ENCODE peak calls at places on chromosomes 4 and X, in ten cellular contexts. D is GM23338, U is testis, P is cardiac muscle cell, Q is IMR-90, N is tibial nerve, G is transverse colon, V is left ventricle myocardium inferior, O is right atrium auricular region, M is hepatocyte. T is an unnamed sample.

GRCh38 chr4:144449623-144450022 is 196.3 kb upstream of the HHIP start:
- DNase-seq in D (no peak), U (peak), P (peak), Q (no peak), N (peak), G (no peak), V (peak), O (peak), M (peak), T (no peak)

GRCh38 chr4:10625130-10625529 is 59.4 kb downstream of the CLNK start:
- DNase-seq in D (no peak), U (no peak), P (no peak), Q (no peak), N (no peak), G (no peak), V (no peak), O (no peak), M (peak), T (no peak)

GRCh38 chr4:929970-930625 is 2.0 kb downstream of the GAK start:
- DNase-seq in D (no peak), U (no peak), P (no peak), Q (peak), N (no peak), G (no peak), V (no peak), O (no peak), M (no peak), T (no peak)

GRCh38 chr4:125833-126232 is 1.5 kb downstream of the ZNF718 start:
- DNase-seq in D (peak), U (peak), P (no peak), Q (no peak), N (no peak), G (no peak), V (no peak), O (no peak), M (no peak), T (peak)

GRCh38 chrX:17655232-17656034 is 81.9 kb upstream of the SCML1 start:
- DNase-seq in D (peak), U (no peak), P (peak), Q (peak), N (no peak), G (no peak), V (no peak), O (no peak), M (peak), T (no peak)

GRCh38 chr4:77927991-77928925 is 65.6 kb downstream of the MRPL1 start:
- DNase-seq in D (no peak), U (no peak), P (peak), Q (peak), N (no peak), G (peak), V (no peak), O (no peak), M (peak), T (no peak)

GRCh38 chr4:81467672-81467964 is 4.1 kb downstream of the RASGEF1B start:
- DNase-seq in D (no peak), U (no peak), P (no peak), Q (no peak), N (no peak), G (no peak), V (no peak), O (no peak), M (no peak), T (no peak)

GRCh38 chr4:48033825-48034413 is 17.3 kb downstream of the NIPAL1 start:
- DNase-seq in D (peak), U (peak), P (peak), Q (peak), N (no peak), G (peak), V (no peak), O (no peak), M (peak), T (peak)

GRCh38 chr4:168979338-168979737 is 30.7 kb downstream of the CBR4 start:
- DNase-seq in D (no peak), U (no peak), P (no peak), Q (no peak), N (no peak), G (no peak), V (no peak), O (no peak), M (no peak), T (no peak)

GRCh38 chrX:105190252-105190853 is 30.1 kb downstream of the TEX13A start:
- DNase-seq in D (peak), U (peak), P (peak), Q (peak), N (no peak), G (peak), V (no peak), O (no peak), M (peak), T (peak)

GRCh38 chrX:17459596-17459995 is 84.6 kb downstream of the NHS start:
- DNase-seq in D (no peak), U (no peak), P (peak), Q (peak), N (no peak), G (no peak), V (no peak), O (no peak), M (no peak), T (no peak)

GRCh38 chr4:82898322-82899243 is 2.0 kb upstream of the THAP9 start:
- DNase-seq in D (no peak), U (peak), P (peak), Q (peak), N (no peak), G (no peak), V (no peak), O (no peak), M (peak), T (no peak)

GRCh38 chr4:174524242-174524641 is 2.0 kb upstream of the HPGD start:
- DNase-seq in D (no peak), U (no peak), P (no peak), Q (no peak), N (no peak), G (peak), V (no peak), O (no peak), M (peak), T (no peak)

GRCh38 chrX:153903238-153903980 is 1.1 kb upstream of the AVPR2 start:
- DNase-seq in D (no peak), U (no peak), P (no peak), Q (no peak), N (no peak), G (no peak), V (no peak), O (no peak), M (no peak), T (no peak)

GRCh38 chrX:118181030-118181429 is 64.4 kb upstream of the KLHL13 start:
- DNase-seq in D (no peak), U (no peak), P (peak), Q (peak), N (no peak), G (no peak), V (no peak), O (no peak), M (no peak), T (peak)

GRCh38 chrX:38260231-38260630 is 39.6 kb upstream of the SRPX start:
- DNase-seq in D (peak), U (no peak), P (no peak), Q (peak), N (no peak), G (peak), V (no peak), O (no peak), M (peak), T (peak)

GRCh38 chr4:13912436-13912835 is 284.9 kb upstream of the BOD1L1 start:
- DNase-seq in D (peak), U (no peak), P (no peak), Q (peak), N (no peak), G (no peak), V (no peak), O (no peak), M (no peak), T (no peak)

GRCh38 chr4:140163029-140163810 is 9.2 kb upstream of the MAML3 start:
- DNase-seq in D (no peak), U (peak), P (peak), Q (peak), N (no peak), G (no peak), V (no peak), O (peak), M (no peak), T (no peak)

GRCh38 chr4:31052519-31052918 is 332.4 kb downstream of the PCDH7 start:
- DNase-seq in D (no peak), U (no peak), P (no peak), Q (no peak), N (no peak), G (no peak), V (no peak), O (no peak), M (no peak), T (no peak)

GRCh38 chrX:141791856-141792255 is 46.3 kb upstream of the MAGEC3 start:
- DNase-seq in D (no peak), U (no peak), P (no peak), Q (no peak), N (no peak), G (no peak), V (no peak), O (no peak), M (no peak), T (no peak)

GRCh38 chr4:28443786-28444412 is 1583.3 kb downstream of the STIM2 start:
- DNase-seq in D (peak), U (no peak), P (no peak), Q (peak), N (no peak), G (no peak), V (no peak), O (no peak), M (peak), T (no peak)

GRCh38 chr4:76470064-76470463 is 35.0 kb downstream of the SHROOM3 start:
- DNase-seq in D (no peak), U (no peak), P (no peak), Q (no peak), N (no peak), G (no peak), V (no peak), O (no peak), M (no peak), T (no peak)

GRCh38 chrX:118864063-118864630 is 40.5 kb downstream of the ZCCHC12 start:
- DNase-seq in D (no peak), U (no peak), P (no peak), Q (no peak), N (no peak), G (no peak), V (no peak), O (no peak), M (no peak), T (no peak)

GRCh38 chrX:109934434-109934833 is 68.5 kb upstream of the TMEM164 start:
- DNase-seq in D (no peak), U (no peak), P (peak), Q (peak), N (no peak), G (no peak), V (no peak), O (no peak), M (no peak), T (no peak)

GRCh38 chr4:8410066-8410600 is 30.4 kb downstream of the ACOX3 start:
- DNase-seq in D (no peak), U (no peak), P (no peak), Q (no peak), N (no peak), G (no peak), V (no peak), O (no peak), M (no peak), T (no peak)
- H3K27ac ChIP-seq in D (no peak), U (no peak), P (no peak), Q (no peak), N (no peak), G (no peak), V (peak), O (no peak), M (no peak), T (no peak)

GRCh38 chr4:154609532-154609931 is 2.9 kb downstream of the FGG start:
- DNase-seq in D (no peak), U (no peak), P (no peak), Q (no peak), N (no peak), G (no peak), V (no peak), O (no peak), M (no peak), T (no peak)

GRCh38 chr4:154612472-154613414 is at the start of gene FGG:
- DNase-seq in D (no peak), U (no peak), P (no peak), Q (no peak), N (no peak), G (no peak), V (no peak), O (no peak), M (peak), T (no peak)

GRCh38 chr4:154608555-154609252 is 3.8 kb downstream of the FGG start:
- DNase-seq in D (peak), U (no peak), P (no peak), Q (no peak), N (no peak), G (no peak), V (no peak), O (no peak), M (no peak), T (no peak)

GRCh38 chr4:154614306-154614705 is 1.9 kb upstream of the FGG start:
- DNase-seq in D (no peak), U (no peak), P (no peak), Q (no peak), N (no peak), G (no peak), V (no peak), O (no peak), M (no peak), T (no peak)

DNA sequence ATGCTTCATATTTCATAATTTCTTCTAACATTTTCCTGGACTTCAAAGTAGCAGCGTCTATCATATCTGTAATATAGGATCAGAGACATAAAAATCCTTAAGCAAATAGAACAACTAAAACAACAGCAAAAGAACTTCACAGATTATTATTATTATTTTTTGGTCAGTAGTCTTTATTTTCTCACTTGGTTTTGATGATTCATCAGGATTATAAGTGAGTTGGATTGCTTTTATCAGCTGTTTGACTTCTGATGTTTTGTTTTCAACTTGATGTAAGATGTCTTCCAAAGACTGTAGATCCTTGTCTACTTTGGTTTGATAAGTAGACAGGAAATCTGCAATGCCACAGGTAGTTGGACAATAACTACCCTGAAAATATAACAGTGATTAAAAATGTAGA is 623 bp downstream of the FGG start:
- DNase-seq in D (no peak), U (no peak), P (no peak), Q (no peak), N (no peak), G (no peak), V (no peak), O (no peak), M (no peak), T (no peak)
- H3K4me3 ChIP-seq in D (no peak), U (no peak), P (no peak), Q (no peak), N (no peak), G (no peak), V (no peak), O (no peak), M (peak), T (no peak)

GRCh38 chr4:38837849-38838248 is 18.8 kb downstream of the TLR6 start:
- DNase-seq in D (no peak), U (no peak), P (peak), Q (peak), N (no peak), G (no peak), V (no peak), O (no peak), M (no peak), T (no peak)
- TF ChIP-seq CTCF in D (no peak), U (no peak), P (no peak), Q (no peak), N (no peak), G (no peak), V (no peak), O (no peak), M (no peak), T (no peak)

GRCh38 chrX:45400380-45400779 is 199.7 kb upstream of the DIPK2B start:
- DNase-seq in D (peak), U (no peak), P (peak), Q (peak), N (no peak), G (no peak), V (no peak), O (no peak), M (no peak), T (no peak)
- H3K27ac ChIP-seq in D (peak), U (no peak), P (no peak), Q (peak), N (no peak), G (no peak), V (no peak), O (no peak), M (peak), T (no peak)

GRCh38 chrX:23742174-23742692 is 843 bp downstream of the ACOT9 start:
- DNase-seq in D (peak), U (peak), P (peak), Q (peak), N (no peak), G (peak), V (no peak), O (peak), M (peak), T (peak)
- H3K4me3 ChIP-seq in D (peak), U (peak), P (peak), Q (peak), N (peak), G (peak), V (peak), O (peak), M (peak), T (peak)

GRCh38 chr4:150411527-150411926 is 170.4 kb upstream of the MAB21L2 start:
- DNase-seq in D (no peak), U (no peak), P (peak), Q (no peak), N (no peak), G (no peak), V (no peak), O (no peak), M (no peak), T (no peak)
- TF ChIP-seq CTCF in D (no peak), U (no peak), P (peak), Q (no peak), N (no peak), G (no peak), V (no peak), O (no peak), M (no peak), T (no peak)